ENCODE peak calls at places on chromosomes 3 and 15, in seven cellular contexts. J, B, T, N, D, V and G are unnamed samples.
A peak's percentile ranks its signal among the peaks of the same experiment; 100 is the strongest.

GRCh38 chr15:74937602-74938371 is at the start of gene COX5A:
- DNase-seq in J (peak; percentile 81), B (peak; percentile 97), T (peak; percentile 95), N (peak; percentile 87), D (peak; percentile 97), V (peak; percentile 96), G (peak; percentile 95)

GRCh38 chr3:184496933-184497332 is 64.7 kb upstream of the EPHB3 start:
- DNase-seq in J (no peak), B (no peak), T (no peak), N (no peak), D (no peak), V (no peak), G (no peak)

GRCh38 chr3:39707314-39707909 is 102.0 kb upstream of the MYRIP start:
- DNase-seq in J (no peak), B (no peak), T (peak; percentile 53), N (no peak), D (peak; percentile 52), V (no peak), G (peak; percentile 6)

GRCh38 chr3:110564674-110565073 is 506.9 kb upstream of the NECTIN3 start:
- DNase-seq in J (no peak), B (no peak), T (no peak), N (no peak), D (no peak), V (no peak), G (no peak)

GRCh38 chr3:14434541-14435151 is 32.2 kb downstream of the SLC6A6 start:
- DNase-seq in J (no peak), B (peak; percentile 78), T (no peak), N (no peak), D (no peak), V (no peak), G (peak; percentile 93)

GRCh38 chr3:23202203-23202920 is 765 bp upstream of the UBE2E2 start:
- DNase-seq in J (no peak), B (peak; percentile 82), T (no peak), N (peak; percentile 2), D (peak; percentile 15), V (peak; percentile 79), G (no peak)

GRCh38 chr3:8557298-8557697 is 55.7 kb downstream of the LMCD1 start:
- DNase-seq in J (no peak), B (no peak), T (no peak), N (no peak), D (no peak), V (no peak), G (no peak)

GRCh38 chr3:160343132-160343531 is 55.9 kb downstream of the IFT80 start:
- DNase-seq in J (no peak), B (no peak), T (peak; percentile 43), N (no peak), D (peak; percentile 35), V (no peak), G (no peak)

GRCh38 chr3:194381460-194381875 is 11.9 kb upstream of the LRRC15 start:
- DNase-seq in J (no peak), B (no peak), T (no peak), N (no peak), D (peak; percentile 27), V (peak; percentile 71), G (peak; percentile 39)

GRCh38 chr3:58751235-58751634 is 84.7 kb upstream of the FAM3D start:
- DNase-seq in J (no peak), B (no peak), T (no peak), N (no peak), D (no peak), V (peak; percentile 52), G (no peak)

GRCh38 chr3:54830658-54831057 is 97.2 kb downstream of the LRTM1 start:
- DNase-seq in J (no peak), B (no peak), T (peak; percentile 36), N (no peak), D (peak; percentile 20), V (peak; percentile 84), G (no peak)

GRCh38 chr15:76258460-76258859 is 52.8 kb downstream of the ETFA start:
- DNase-seq in J (no peak), B (peak; percentile 53), T (no peak), N (no peak), D (no peak), V (peak; percentile 38), G (no peak)

GRCh38 chr3:101020616-101021015 is 27.4 kb upstream of the ABI3BP start:
- DNase-seq in J (no peak), B (no peak), T (no peak), N (no peak), D (no peak), V (no peak), G (no peak)

GRCh38 chr3:160180581-160181216 is 44.5 kb upstream of the C3orf80 start:
- DNase-seq in J (no peak), B (no peak), T (no peak), N (no peak), D (no peak), V (no peak), G (no peak)

GRCh38 chr3:72011495-72011894 is 226.5 kb upstream of the PROK2 start:
- DNase-seq in J (no peak), B (no peak), T (no peak), N (no peak), D (peak; percentile 93), V (no peak), G (peak; percentile 33)

GRCh38 chr15:77659350-77660321 is 26.9 kb upstream of the LINGO1 start:
- DNase-seq in J (no peak), B (no peak), T (peak; percentile 85), N (no peak), D (peak; percentile 37), V (peak; percentile 89), G (peak; percentile 69)

GRCh38 chr3:83039422-83039821 is 1278.0 kb upstream of the GBE1 start:
- DNase-seq in J (no peak), B (no peak), T (no peak), N (no peak), D (no peak), V (no peak), G (no peak)

GRCh38 chr15:91853968-91854943 is 748 bp downstream of the SLCO3A1 start:
- DNase-seq in J (no peak), B (peak; percentile 77), T (peak; percentile 74), N (peak; percentile 30), D (peak; percentile 51), V (peak; percentile 84), G (peak; percentile 74)

GRCh38 chr15:93830221-93830765 is 401.1 kb upstream of the MCTP2 start:
- DNase-seq in J (no peak), B (no peak), T (no peak), N (no peak), D (no peak), V (no peak), G (no peak)

GRCh38 chr3:37453393-37454391 is 279.3 kb upstream of the LRRFIP2 start:
- DNase-seq in J (no peak), B (peak; percentile 79), T (no peak), N (no peak), D (no peak), V (peak; percentile 84), G (peak; percentile 82)

GRCh38 chr15:62432702-62433398 is 267.8 kb upstream of the C2CD4B start:
- DNase-seq in J (no peak), B (no peak), T (no peak), N (no peak), D (no peak), V (no peak), G (peak; percentile 18)

GRCh38 chr3:62051506-62051905 is 321.8 kb downstream of the FEZF2 start:
- DNase-seq in J (no peak), B (peak; percentile 68), T (peak; percentile 11), N (no peak), D (peak; percentile 29), V (peak; percentile 78), G (peak; percentile 55)

GRCh38 chr3:115503386-115503785 is 119.9 kb upstream of the GAP43 start:
- DNase-seq in J (no peak), B (no peak), T (no peak), N (no peak), D (no peak), V (no peak), G (no peak)

GRCh38 chr15:95495033-95495541 is 835.4 kb upstream of the NR2F2 start:
- DNase-seq in J (no peak), B (no peak), T (no peak), N (no peak), D (no peak), V (peak; percentile 57), G (no peak)

GRCh38 chr15:70439304-70439877 is 324.0 kb downstream of the UACA start:
- DNase-seq in J (no peak), B (no peak), T (no peak), N (no peak), D (no peak), V (no peak), G (no peak)

GRCh38 chr3:130341388-130341787 is 4.1 kb upstream of the COL6A5 start:
- DNase-seq in J (no peak), B (no peak), T (no peak), N (no peak), D (peak; percentile 3), V (no peak), G (no peak)

GRCh38 chr15:50909044-50909342 is 510 bp downstream of the AP4E1 start:
- DNase-seq in J (no peak), B (no peak), T (peak; percentile 62), N (no peak), D (no peak), V (no peak), G (no peak)

GRCh38 chr3:112230033-112230432 is 64.0 kb downstream of the SLC9C1 start:
- DNase-seq in J (no peak), B (no peak), T (no peak), N (no peak), D (no peak), V (no peak), G (no peak)

GRCh38 chr15:77992356-77993222 is 84.9 kb downstream of the TBC1D2B start:
- DNase-seq in J (no peak), B (peak; percentile 66), T (no peak), N (no peak), D (no peak), V (no peak), G (no peak)